ENCODE peak calls at places on chromosomes 2 and 18, in seven cellular contexts. One of them, this sample, is unnamed.

GRCh38 chr2:151251012-151251411 is 10.7 kb downstream of the RBM43 start:
- DNase-seq in bronchial epithelial cell: peak; percentile 40
- DNase-seq in ovary: no peak
- DNase-seq in GM10248: no peak
- DNase-seq in mammary epithelial cell: peak; percentile 63
- DNase-seq in body of pancreas: no peak
- DNase-seq in WTC11: no peak
- DNase-seq in this sample: no peak

GRCh38 chr2:128628206-128628605 is 309.5 kb upstream of the HS6ST1 start:
- DNase-seq in ovary: no peak
- DNase-seq in mammary epithelial cell: no peak
- DNase-seq in body of pancreas: no peak
- DNase-seq in bronchial epithelial cell: no peak
- DNase-seq in WTC11: no peak
- DNase-seq in GM10248: no peak
- DNase-seq in this sample: no peak

GRCh38 chr2:111025288-111025687 is 95.4 kb upstream of the BCL2L11 start:
- DNase-seq in mammary epithelial cell: no peak
- DNase-seq in ovary: no peak
- DNase-seq in bronchial epithelial cell: no peak
- DNase-seq in body of pancreas: no peak
- DNase-seq in WTC11: no peak
- DNase-seq in GM10248: no peak
- DNase-seq in this sample: no peak

GRCh38 chr2:183610724-183611123 is 486.5 kb downstream of the NUP35 start:
- DNase-seq in body of pancreas: no peak
- DNase-seq in ovary: no peak
- DNase-seq in mammary epithelial cell: no peak
- DNase-seq in GM10248: no peak
- DNase-seq in WTC11: no peak
- DNase-seq in bronchial epithelial cell: no peak
- DNase-seq in this sample: no peak

GRCh38 chr2:96205238-96205637 is 3.4 kb downstream of the STARD7 start:
- DNase-seq in WTC11: no peak
- DNase-seq in ovary: no peak
- DNase-seq in mammary epithelial cell: peak; percentile 34
- DNase-seq in body of pancreas: no peak
- DNase-seq in bronchial epithelial cell: peak; percentile 42
- DNase-seq in GM10248: no peak
- DNase-seq in this sample: no peak

GRCh38 chr2:29459445-29460179 is 344.4 kb downstream of the CLIP4 start:
- DNase-seq in bronchial epithelial cell: peak; percentile 48
- DNase-seq in mammary epithelial cell: peak; percentile 57
- DNase-seq in ovary: no peak
- DNase-seq in GM10248: no peak
- DNase-seq in WTC11: no peak
- DNase-seq in body of pancreas: no peak
- DNase-seq in this sample: no peak

GRCh38 chr18:27030403-27030802 is 154.7 kb downstream of the CHST9 start:
- DNase-seq in body of pancreas: no peak
- DNase-seq in WTC11: no peak
- DNase-seq in GM10248: no peak
- DNase-seq in bronchial epithelial cell: no peak
- DNase-seq in ovary: no peak
- DNase-seq in mammary epithelial cell: no peak
- DNase-seq in this sample: no peak

GRCh38 chr2:197269173-197269572 is 41.4 kb downstream of the ANKRD44 start:
- DNase-seq in ovary: no peak
- DNase-seq in mammary epithelial cell: peak; percentile 48
- DNase-seq in WTC11: no peak
- DNase-seq in GM10248: no peak
- DNase-seq in body of pancreas: no peak
- DNase-seq in bronchial epithelial cell: peak; percentile 29
- DNase-seq in this sample: peak; percentile 69

GRCh38 chr2:46412010-46412409 is 67.4 kb upstream of the TMEM247 start:
- DNase-seq in mammary epithelial cell: no peak
- DNase-seq in ovary: no peak
- DNase-seq in GM10248: no peak
- DNase-seq in body of pancreas: no peak
- DNase-seq in bronchial epithelial cell: no peak
- DNase-seq in WTC11: no peak
- DNase-seq in this sample: no peak

GRCh38 chr2:237474511-237474911 is 12.5 kb upstream of the MLPH start:
- DNase-seq in ovary: peak; percentile 60
- DNase-seq in bronchial epithelial cell: no peak
- DNase-seq in WTC11: no peak
- DNase-seq in body of pancreas: peak; percentile 42
- DNase-seq in GM10248: no peak
- DNase-seq in mammary epithelial cell: no peak
- DNase-seq in this sample: no peak

GRCh38 chr18:51255694-51256093 is 58.2 kb upstream of the MEX3C start:
- DNase-seq in WTC11: no peak
- DNase-seq in ovary: no peak
- DNase-seq in GM10248: no peak
- DNase-seq in body of pancreas: no peak
- DNase-seq in mammary epithelial cell: no peak
- DNase-seq in bronchial epithelial cell: no peak
- DNase-seq in this sample: no peak

GRCh38 chr2:38178556-38179419 is 102.8 kb upstream of the CYP1B1 start:
- DNase-seq in WTC11: no peak
- DNase-seq in body of pancreas: peak; percentile 69
- DNase-seq in GM10248: peak; percentile 27
- DNase-seq in bronchial epithelial cell: no peak
- DNase-seq in ovary: peak; percentile 36
- DNase-seq in mammary epithelial cell: peak; percentile 60
- DNase-seq in this sample: no peak

GRCh38 chr2:96532641-96533291 is 3.8 kb upstream of the ARID5A start:
- DNase-seq in WTC11: no peak
- DNase-seq in body of pancreas: no peak
- DNase-seq in ovary: no peak
- DNase-seq in mammary epithelial cell: no peak
- DNase-seq in bronchial epithelial cell: no peak
- DNase-seq in GM10248: no peak
- DNase-seq in this sample: no peak

GRCh38 chr2:201969938-201970785 is 63.5 kb upstream of the FZD7 start:
- DNase-seq in ovary: no peak
- DNase-seq in WTC11: no peak
- DNase-seq in body of pancreas: peak; percentile 8
- DNase-seq in bronchial epithelial cell: no peak
- DNase-seq in mammary epithelial cell: no peak
- DNase-seq in GM10248: no peak
- DNase-seq in this sample: no peak

GRCh38 chr2:237000481-237000880 is 85.2 kb upstream of the COPS8 start:
- DNase-seq in mammary epithelial cell: no peak
- DNase-seq in body of pancreas: no peak
- DNase-seq in WTC11: no peak
- DNase-seq in GM10248: no peak
- DNase-seq in ovary: no peak
- DNase-seq in bronchial epithelial cell: no peak
- DNase-seq in this sample: no peak

GRCh38 chr2:238763471-238763995 is 84.4 kb upstream of the TWIST2 start:
- DNase-seq in WTC11: no peak
- DNase-seq in ovary: no peak
- DNase-seq in bronchial epithelial cell: no peak
- DNase-seq in mammary epithelial cell: no peak
- DNase-seq in body of pancreas: no peak
- DNase-seq in GM10248: no peak
- DNase-seq in this sample: no peak

DNA sequence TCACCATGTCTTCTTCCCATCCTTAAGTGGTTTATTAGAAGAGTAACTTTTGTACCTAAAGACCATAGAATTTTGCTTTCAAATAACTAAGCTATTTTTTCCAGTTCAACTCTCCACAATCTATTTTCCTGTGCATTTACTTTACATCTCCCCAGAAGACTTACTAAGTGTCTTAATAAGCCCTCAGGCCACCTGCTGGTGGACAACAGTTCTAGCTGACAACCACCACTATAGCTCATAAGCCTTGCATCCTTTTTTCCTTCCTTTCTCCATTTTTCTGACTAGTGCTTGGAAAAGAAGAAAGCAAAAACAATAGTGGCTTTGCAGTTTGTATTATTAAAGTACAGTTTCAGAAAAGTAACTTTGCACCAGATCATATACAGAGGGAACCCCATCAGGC is 149.5 kb upstream of the TMEM200C start:
- DNase-seq in body of pancreas: no peak
- DNase-seq in WTC11: no peak
- DNase-seq in GM10248: no peak
- DNase-seq in bronchial epithelial cell: no peak
- DNase-seq in mammary epithelial cell: no peak
- DNase-seq in ovary: no peak
- DNase-seq in this sample: no peak
- TF ChIP-seq CTCF in body of pancreas: no peak
- TF ChIP-seq CTCF in WTC11: no peak
- TF ChIP-seq CTCF in GM10248: no peak
- TF ChIP-seq CTCF in bronchial epithelial cell: no peak
- TF ChIP-seq CTCF in mammary epithelial cell: no peak
- TF ChIP-seq CTCF in ovary: no peak
- TF ChIP-seq CTCF in this sample: no peak

DNA sequence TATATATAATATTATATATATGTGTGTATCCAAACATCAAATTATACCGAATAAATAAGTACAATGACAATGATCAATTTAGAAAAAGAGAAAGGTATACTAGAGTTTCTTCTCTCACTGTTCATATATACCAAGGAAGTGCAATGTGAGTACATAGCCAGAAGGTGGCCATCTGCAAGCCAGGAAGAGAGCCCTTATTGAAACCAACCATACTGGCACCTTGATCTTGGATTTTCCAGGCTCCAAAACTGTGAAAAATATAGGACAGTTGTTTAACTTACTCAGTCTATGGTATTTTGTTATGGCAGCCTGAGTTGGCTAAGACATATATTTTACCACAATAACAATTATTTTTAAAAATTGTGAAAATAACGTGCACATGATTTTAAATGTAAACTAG is 1490.2 kb upstream of the SLC39A10 start:
- DNase-seq in WTC11: no peak
- DNase-seq in ovary: no peak
- DNase-seq in GM10248: no peak
- DNase-seq in bronchial epithelial cell: peak; percentile 32
- DNase-seq in mammary epithelial cell: peak; percentile 12
- DNase-seq in body of pancreas: peak; percentile 19
- DNase-seq in this sample: peak; percentile 8
- TF ChIP-seq CTCF in WTC11: peak; percentile 35
- TF ChIP-seq CTCF in ovary: no peak
- TF ChIP-seq CTCF in GM10248: peak; percentile 62
- TF ChIP-seq CTCF in bronchial epithelial cell: peak; percentile 60
- TF ChIP-seq CTCF in mammary epithelial cell: peak; percentile 51
- TF ChIP-seq CTCF in body of pancreas: peak; percentile 35
- TF ChIP-seq CTCF in this sample: peak; percentile 40

DNA sequence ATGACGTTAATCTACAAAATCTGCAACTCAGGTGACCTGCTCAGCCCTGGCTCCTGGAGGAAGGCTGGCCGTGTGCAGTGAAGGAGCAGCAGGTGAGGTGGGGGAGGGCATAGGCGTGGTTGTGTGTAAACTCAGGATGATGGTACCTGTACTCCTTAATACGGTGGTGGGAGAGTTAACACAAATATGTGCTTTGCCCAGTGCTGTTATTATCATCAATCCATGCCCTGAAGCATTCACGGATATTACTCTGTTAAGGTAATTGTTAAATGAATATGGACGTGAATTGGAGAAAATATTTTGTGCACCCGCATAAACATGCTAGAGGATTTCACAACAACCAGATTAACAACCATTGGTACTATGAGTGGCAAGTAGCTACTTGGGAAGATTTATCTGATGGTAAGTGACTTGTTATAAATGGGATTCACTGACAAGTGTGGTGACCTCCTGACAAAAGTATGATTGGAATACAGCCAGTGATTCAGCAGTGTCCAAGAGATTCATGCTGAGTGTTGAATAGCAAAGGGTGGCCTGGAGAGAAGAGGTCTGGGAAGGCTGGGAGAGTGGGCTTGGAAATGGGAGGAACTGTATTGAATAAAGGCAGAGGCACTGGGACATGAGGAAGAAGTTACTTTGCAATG is 194.1 kb downstream of the TPGS2 start:
- DNase-seq in mammary epithelial cell: peak; percentile 66
- DNase-seq in ovary: no peak
- DNase-seq in body of pancreas: no peak
- DNase-seq in bronchial epithelial cell: peak; percentile 58
- DNase-seq in WTC11: no peak
- DNase-seq in GM10248: no peak
- DNase-seq in this sample: no peak
- TF ChIP-seq CTCF in mammary epithelial cell: no peak
- TF ChIP-seq CTCF in ovary: no peak
- TF ChIP-seq CTCF in body of pancreas: no peak
- TF ChIP-seq CTCF in bronchial epithelial cell: no peak
- TF ChIP-seq CTCF in WTC11: no peak
- TF ChIP-seq CTCF in GM10248: no peak
- TF ChIP-seq CTCF in this sample: no peak

GRCh38 chr18:46856975-46857374 is 60.3 kb downstream of the PIAS2 start:
- DNase-seq in GM10248: peak; percentile 16
- DNase-seq in body of pancreas: no peak
- DNase-seq in WTC11: no peak
- DNase-seq in mammary epithelial cell: no peak
- DNase-seq in ovary: no peak
- DNase-seq in bronchial epithelial cell: no peak
- DNase-seq in this sample: no peak
- TF ChIP-seq CTCF in GM10248: no peak
- TF ChIP-seq CTCF in body of pancreas: no peak
- TF ChIP-seq CTCF in WTC11: no peak
- TF ChIP-seq CTCF in mammary epithelial cell: no peak
- TF ChIP-seq CTCF in ovary: no peak
- TF ChIP-seq CTCF in bronchial epithelial cell: no peak
- TF ChIP-seq CTCF in this sample: no peak

DNA sequence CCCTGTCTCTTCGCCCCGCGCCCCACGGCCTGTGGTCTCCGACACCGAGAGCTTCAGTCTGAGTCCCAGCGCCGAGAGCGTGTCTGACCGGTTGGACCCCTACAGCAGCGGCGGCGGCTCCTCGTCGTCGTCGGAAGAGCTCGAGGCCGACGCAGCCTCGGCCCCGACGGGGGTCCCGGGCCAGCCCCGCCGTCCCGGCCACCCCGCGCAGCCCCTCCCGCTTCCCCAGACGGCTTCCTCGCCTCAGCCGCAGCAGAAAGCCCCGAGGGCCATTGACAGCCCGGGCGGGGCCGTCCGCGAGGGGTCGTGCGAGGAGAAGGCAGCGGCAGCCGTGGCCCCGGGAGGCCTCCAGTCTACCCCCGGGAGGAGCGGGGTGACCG is 1.3 kb downstream of the PHLPP1 start:
- DNase-seq in GM10248: peak; percentile 72
- DNase-seq in ovary: peak; percentile 38
- DNase-seq in body of pancreas: peak; percentile 49
- DNase-seq in bronchial epithelial cell: no peak
- DNase-seq in WTC11: peak; percentile 66
- DNase-seq in mammary epithelial cell: peak; percentile 24
- DNase-seq in this sample: peak; percentile 59
- TF ChIP-seq CTCF in GM10248: peak; percentile 57
- TF ChIP-seq CTCF in ovary: no peak
- TF ChIP-seq CTCF in body of pancreas: peak; percentile 5
- TF ChIP-seq CTCF in bronchial epithelial cell: no peak
- TF ChIP-seq CTCF in WTC11: no peak
- TF ChIP-seq CTCF in mammary epithelial cell: no peak
- TF ChIP-seq CTCF in this sample: no peak

GRCh38 chr2:239878686-239879085 is 146.5 kb downstream of the NDUFA10 start:
- DNase-seq in WTC11: no peak
- DNase-seq in mammary epithelial cell: no peak
- DNase-seq in bronchial epithelial cell: no peak
- DNase-seq in body of pancreas: no peak
- DNase-seq in ovary: no peak
- DNase-seq in GM10248: no peak
- DNase-seq in this sample: no peak
- TF ChIP-seq CTCF in WTC11: no peak
- TF ChIP-seq CTCF in mammary epithelial cell: no peak
- TF ChIP-seq CTCF in bronchial epithelial cell: no peak
- TF ChIP-seq CTCF in body of pancreas: no peak
- TF ChIP-seq CTCF in ovary: no peak
- TF ChIP-seq CTCF in GM10248: no peak
- TF ChIP-seq CTCF in this sample: no peak

GRCh38 chr2:32946314-32947075 is at the start of gene LTBP1:
- DNase-seq in ovary: peak; percentile 34
- DNase-seq in bronchial epithelial cell: peak; percentile 55
- DNase-seq in body of pancreas: peak; percentile 46
- DNase-seq in mammary epithelial cell: peak; percentile 66
- DNase-seq in GM10248: peak; percentile 79
- DNase-seq in WTC11: peak; percentile 66
- DNase-seq in this sample: peak; percentile 69
- TF ChIP-seq CTCF in ovary: peak; percentile 22
- TF ChIP-seq CTCF in bronchial epithelial cell: peak; percentile 89
- TF ChIP-seq CTCF in body of pancreas: peak; percentile 63
- TF ChIP-seq CTCF in mammary epithelial cell: peak; percentile 58
- TF ChIP-seq CTCF in GM10248: peak; percentile 92
- TF ChIP-seq CTCF in WTC11: peak; percentile 35
- TF ChIP-seq CTCF in this sample: peak; percentile 64